ENCODE peak calls at places on chromosomes 3 and 15, in eight cellular contexts. B, R, C, U, K, F, L and Z are unnamed samples.
A peak's percentile ranks its signal among the peaks of the same experiment; 100 is the strongest.

GRCh38 chr3:158103131-158103955 is 2.9 kb downstream of the SHOX2 start:
- DNase-seq in B (no peak), R (no peak), C (no peak), U (no peak), K (no peak), F (no peak), L (no peak), Z (no peak)

GRCh38 chr15:88447206-88447605 is 20.0 kb downstream of the MRPL46 start:
- DNase-seq in B (no peak), R (no peak), C (no peak), U (no peak), K (no peak), F (no peak), L (no peak), Z (no peak)

GRCh38 chr3:119636194-119636593 is 24.2 kb downstream of the POPDC2 start:
- DNase-seq in B (no peak), R (no peak), C (no peak), U (no peak), K (peak; percentile 35), F (no peak), L (no peak), Z (no peak)

GRCh38 chr3:160225181-160226025 is at the start of gene C3orf80:
- DNase-seq in B (no peak), R (peak; percentile 65), C (peak; percentile 68), U (peak; percentile 53), K (peak; percentile 11), F (peak; percentile 77), L (no peak), Z (peak; percentile 41)

GRCh38 chr15:85598203-85598602 is 196.5 kb downstream of the KLHL25 start:
- DNase-seq in B (no peak), R (no peak), C (no peak), U (no peak), K (no peak), F (no peak), L (no peak), Z (no peak)

GRCh38 chr3:143644370-143645089 is 203.7 kb downstream of the SLC9A9 start:
- DNase-seq in B (peak; percentile 76), R (peak; percentile 37), C (peak; percentile 47), U (peak; percentile 88), K (peak; percentile 83), F (peak; percentile 73), L (peak; percentile 36), Z (no peak)

GRCh38 chr15:85007741-85008140 is 26.1 kb downstream of the PDE8A start:
- DNase-seq in B (no peak), R (no peak), C (no peak), U (no peak), K (no peak), F (no peak), L (no peak), Z (no peak)

GRCh38 chr3:98782826-98783500 is 19.8 kb downstream of the ST3GAL6 start:
- DNase-seq in B (no peak), R (peak; percentile 17), C (no peak), U (no peak), K (no peak), F (no peak), L (no peak), Z (no peak)

GRCh38 chr3:158330820-158331219 is 220.9 kb downstream of the RSRC1 start:
- DNase-seq in B (no peak), R (no peak), C (no peak), U (no peak), K (no peak), F (no peak), L (no peak), Z (no peak)

GRCh38 chr3:158148218-158148617 is 38.3 kb downstream of the RSRC1 start:
- DNase-seq in B (no peak), R (no peak), C (no peak), U (no peak), K (no peak), F (no peak), L (no peak), Z (no peak)

GRCh38 chr3:159669753-159670152 is 318.9 kb upstream of the IL12A start:
- DNase-seq in B (no peak), R (peak; percentile 9), C (no peak), U (no peak), K (no peak), F (no peak), L (no peak), Z (no peak)

GRCh38 chr3:11288786-11289637 is 16.8 kb downstream of the ATG7 start:
- DNase-seq in B (peak; percentile 86), R (no peak), C (no peak), U (peak; percentile 79), K (peak; percentile 94), F (no peak), L (peak; percentile 49), Z (no peak)

GRCh38 chr15:82072926-82073537 is 27.2 kb upstream of the MEX3B start:
- DNase-seq in B (no peak), R (no peak), C (no peak), U (no peak), K (no peak), F (no peak), L (no peak), Z (no peak)

GRCh38 chr15:56496635-56497034 is 31.7 kb upstream of the MNS1 start:
- DNase-seq in B (peak; percentile 26), R (peak; percentile 27), C (peak; percentile 58), U (peak; percentile 90), K (peak; percentile 66), F (peak; percentile 42), L (peak; percentile 49), Z (no peak)

GRCh38 chr3:22236490-22237271 is 485.7 kb upstream of the ZNF385D start:
- DNase-seq in B (no peak), R (no peak), C (no peak), U (no peak), K (no peak), F (no peak), L (no peak), Z (no peak)

GRCh38 chr3:147816770-147817169 is 407.6 kb downstream of the ZIC1 start:
- DNase-seq in B (peak; percentile 41), R (no peak), C (no peak), U (no peak), K (no peak), F (no peak), L (no peak), Z (no peak)

GRCh38 chr3:181698263-181698944 is 13.3 kb upstream of the SOX2 start:
- DNase-seq in B (no peak), R (no peak), C (no peak), U (no peak), K (peak; percentile 31), F (no peak), L (no peak), Z (no peak)

GRCh38 chr15:100172356-100173024 is 169.3 kb downstream of the ADAMTS17 start:
- DNase-seq in B (no peak), R (no peak), C (no peak), U (no peak), K (no peak), F (no peak), L (no peak), Z (no peak)

GRCh38 chr15:42100021-42100800 is 5.8 kb upstream of the PLA2G4D start:
- DNase-seq in B (no peak), R (no peak), C (no peak), U (no peak), K (no peak), F (no peak), L (no peak), Z (no peak)

GRCh38 chr3:186532641-186533072 is 11.5 kb downstream of the CRYGS start:
- DNase-seq in B (no peak), R (peak; percentile 88), C (no peak), U (peak; percentile 95), K (no peak), F (no peak), L (no peak), Z (peak; percentile 30)

GRCh38 chr3:15654891-15655290 is 53.3 kb downstream of the BTD start:
- DNase-seq in B (no peak), R (no peak), C (no peak), U (no peak), K (no peak), F (no peak), L (no peak), Z (no peak)

GRCh38 chr15:46703352-46703861 is 1013.9 kb upstream of the SEMA6D start:
- DNase-seq in B (no peak), R (no peak), C (no peak), U (no peak), K (no peak), F (no peak), L (no peak), Z (no peak)

GRCh38 chr15:94239474-94239873 is 8.1 kb downstream of the MCTP2 start:
- DNase-seq in B (no peak), R (no peak), C (no peak), U (no peak), K (no peak), F (no peak), L (no peak), Z (no peak)

GRCh38 chr3:192812736-192813383 is 85.5 kb upstream of the FGF12 start:
- DNase-seq in B (no peak), R (peak; percentile 56), C (peak; percentile 61), U (peak; percentile 71), K (peak; percentile 48), F (peak; percentile 12), L (no peak), Z (no peak)

GRCh38 chr3:132595036-132595435 is 2.0 kb upstream of the ACKR4 start:
- DNase-seq in B (peak; percentile 48), R (peak; percentile 5), C (no peak), U (peak; percentile 52), K (peak; percentile 74), F (no peak), L (no peak), Z (no peak)

GRCh38 chr3:186002884-186003472 is 65.2 kb upstream of the TRA2B start:
- DNase-seq in B (no peak), R (no peak), C (no peak), U (peak; percentile 81), K (peak; percentile 77), F (no peak), L (no peak), Z (no peak)

GRCh38 chr15:30991301-30992072 is at the start of gene MTMR10:
- DNase-seq in B (peak; percentile 37), R (peak; percentile 68), C (peak; percentile 75), U (peak; percentile 89), K (peak; percentile 80), F (peak; percentile 74), L (no peak), Z (peak; percentile 89)

GRCh38 chr3:155704771-155705559 is 39.9 kb downstream of the PLCH1 start:
- DNase-seq in B (no peak), R (peak; percentile 43), C (no peak), U (no peak), K (no peak), F (no peak), L (no peak), Z (no peak)

GRCh38 chr3:106114220-106114619 is 245.4 kb upstream of the CBLB start:
- DNase-seq in B (no peak), R (no peak), C (no peak), U (no peak), K (peak; percentile 27), F (no peak), L (no peak), Z (no peak)